ENCODE peak calls at places on chromosomes 1 and 21, in six cellular contexts. A is cardiac fibroblast, V is fibroblast of lung, U is astrocyte, M is K562, T is body of pancreas. W is an unnamed sample.

GRCh38 chr21:25907573-25908275 is 173.0 kb downstream of the GABPA start:
- DNase-seq in A (no peak), V (peak), U (no peak), M (no peak), T (peak), W (no peak)

GRCh38 chr1:78171736-78172590 is 126.2 kb downstream of the GIPC2 start:
- DNase-seq in A (peak), V (peak), U (peak), M (no peak), T (no peak), W (no peak)

GRCh38 chr1:81574365-81574764 is 226.4 kb upstream of the ADGRL2 start:
- DNase-seq in A (no peak), V (peak), U (no peak), M (no peak), T (no peak), W (no peak)

GRCh38 chr1:179091691-179092165 is 9.9 kb downstream of the TOR3A start:
- DNase-seq in A (peak), V (no peak), U (no peak), M (no peak), T (peak), W (peak)

GRCh38 chr1:26218906-26219494 is 15.0 kb upstream of the CEP85 start:
- DNase-seq in A (no peak), V (no peak), U (no peak), M (no peak), T (peak), W (no peak)

GRCh38 chr1:67749844-67750689 is 65.1 kb downstream of the GADD45A start:
- DNase-seq in A (peak), V (peak), U (peak), M (peak), T (peak), W (peak)

GRCh38 chr1:10693497-10694273 is 102.8 kb downstream of the CASZ1 start:
- DNase-seq in A (peak), V (peak), U (no peak), M (peak), T (peak), W (no peak)

GRCh38 chr21:14686466-14687276 is 140.6 kb upstream of the SAMSN1 start:
- DNase-seq in A (peak), V (peak), U (peak), M (no peak), T (no peak), W (no peak)

GRCh38 chr1:165696625-165697100 is 1.7 kb downstream of the ALDH9A1 start:
- DNase-seq in A (peak), V (peak), U (peak), M (no peak), T (peak), W (no peak)

GRCh38 chr1:40665335-40666171 is at the start of gene RIMS3:
- DNase-seq in A (peak), V (peak), U (no peak), M (peak), T (peak), W (peak)
- TF ChIP-seq CTCF in A (no peak), V (no peak), U (no peak), M (peak), T (no peak), W (no peak)

GRCh38 chr1:54047384-54048315 is 5.4 kb downstream of the TMEM59 start:
- DNase-seq in A (no peak), V (peak), U (peak), M (no peak), T (no peak), W (no peak)
- H3K4me3 ChIP-seq in A (no peak), V (no peak), U (no peak), M (no peak), T (no peak), W (no peak)

DNA sequence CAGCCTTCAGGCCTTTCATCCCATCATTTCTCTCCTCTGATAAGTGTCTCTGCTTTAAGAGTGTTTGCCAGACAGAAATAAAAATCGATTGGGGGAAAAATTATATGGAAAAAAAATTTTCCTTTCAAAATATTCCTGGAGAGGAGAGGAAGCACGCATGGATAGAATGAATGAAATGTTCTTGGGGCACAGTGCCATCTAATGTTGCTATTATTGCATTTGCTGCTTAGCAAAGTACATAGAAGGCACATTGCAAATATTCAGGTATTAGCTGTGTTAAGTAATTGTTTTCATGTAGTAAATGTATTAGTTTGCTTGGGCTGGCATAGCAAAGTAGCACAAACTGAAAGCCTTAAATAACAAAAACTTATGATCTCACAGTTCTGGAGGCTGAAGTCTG is 18.1 kb downstream of the B3GALT5 start:
- DNase-seq in A (no peak), V (peak), U (peak), M (no peak), T (no peak), W (no peak)
- TF ChIP-seq CTCF in A (no peak), V (no peak), U (no peak), M (no peak), T (no peak), W (no peak)

GRCh38 chr1:163410073-163410522 is 88.3 kb downstream of the NUF2 start:
- DNase-seq in A (peak), V (peak), U (peak), M (peak), T (peak), W (no peak)

GRCh38 chr1:163412216-163412615 is 90.5 kb downstream of the NUF2 start:
- DNase-seq in A (no peak), V (no peak), U (no peak), M (no peak), T (no peak), W (no peak)

GRCh38 chr1:163414778-163415177 is 93.0 kb downstream of the NUF2 start:
- DNase-seq in A (no peak), V (no peak), U (no peak), M (no peak), T (no peak), W (no peak)
- H3K4me3 ChIP-seq in A (no peak), V (no peak), U (no peak), M (no peak), T (no peak), W (no peak)

GRCh38 chr21:30463713-30464112 is 16.5 kb downstream of the KRTAP19-1 start:
- DNase-seq in A (no peak), V (no peak), U (no peak), M (peak), T (no peak), W (no peak)
- TF ChIP-seq CTCF in A (peak), V (no peak), U (peak), M (peak), T (peak), W (no peak)

GRCh38 chr1:202145325-202146140 is 996 bp upstream of the ARL8A start:
- DNase-seq in A (no peak), V (no peak), U (no peak), M (no peak), T (no peak), W (no peak)
- H3K4me3 ChIP-seq in A (peak), V (peak), U (peak), M (peak), T (no peak), W (no peak)

DNA sequence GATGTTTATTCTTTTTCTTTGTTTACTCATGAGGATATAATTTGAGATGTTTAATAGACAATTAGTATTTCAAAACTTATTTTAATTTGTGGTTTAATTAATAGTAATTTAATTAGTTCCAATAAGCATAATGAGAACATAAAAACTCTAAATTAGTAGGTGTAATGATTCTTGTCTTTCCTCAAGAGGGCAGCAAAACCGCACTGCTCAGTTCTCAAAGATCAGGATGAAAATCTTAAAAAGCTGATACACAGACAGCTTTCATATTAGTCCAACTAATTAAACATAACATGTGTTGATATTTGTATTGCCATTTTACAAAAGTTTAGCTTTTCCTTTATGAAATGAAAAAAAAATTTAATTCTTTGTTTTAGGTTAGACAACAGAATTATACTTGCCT is 106.7 kb upstream of the C21orf91 start:
- DNase-seq in A (peak), V (peak), U (no peak), M (no peak), T (no peak), W (no peak)
- TF ChIP-seq CTCF in A (peak), V (peak), U (peak), M (no peak), T (no peak), W (no peak)

W was measured in lower leg skin.